ENCODE peak calls at places on chromosomes 12 and 14, in seven cellular contexts. N is esophagus muscularis mucosa, Y is A549, E is SK-N-SH, Z is ovary, L is HepG2, V is stomach. G is an unnamed sample.

GRCh38 chr14:104676694-104677505 is 12.5 kb upstream of the INF2 start:
- DNase-seq in N (no peak), Y (no peak), E (no peak), Z (no peak), L (peak), V (no peak), G (no peak)

GRCh38 chr12:114692558-114693531 is 8.9 kb upstream of the TBX3 start:
- DNase-seq in N (no peak), Y (no peak), E (peak), Z (no peak), L (no peak), V (no peak), G (no peak)

GRCh38 chr12:16198884-16199283 is 78.6 kb downstream of the SLC15A5 start:
- DNase-seq in N (no peak), Y (no peak), E (no peak), Z (no peak), L (no peak), V (no peak), G (no peak)

GRCh38 chr12:94616217-94616729 is 34.1 kb downstream of the TMCC3 start:
- DNase-seq in N (no peak), Y (peak), E (no peak), Z (no peak), L (no peak), V (peak), G (no peak)

GRCh38 chr12:1517007-1517406 is 77.4 kb downstream of the FBXL14 start:
- DNase-seq in N (no peak), Y (no peak), E (peak), Z (no peak), L (peak), V (no peak), G (no peak)

GRCh38 chr12:105189293-105189692 is 46.7 kb downstream of the APPL2 start:
- DNase-seq in N (no peak), Y (no peak), E (no peak), Z (no peak), L (no peak), V (no peak), G (no peak)

GRCh38 chr14:77458249-77458950 is 507 bp downstream of the AHSA1 start:
- DNase-seq in N (no peak), Y (peak), E (peak), Z (no peak), L (peak), V (peak), G (peak)

GRCh38 chr14:101062611-101063010 is 159.1 kb upstream of the RTL1 start:
- DNase-seq in N (no peak), Y (no peak), E (no peak), Z (no peak), L (no peak), V (no peak), G (no peak)

GRCh38 chr12:102426599-102427541 is 53.5 kb downstream of the IGF1 start:
- DNase-seq in N (no peak), Y (no peak), E (no peak), Z (no peak), L (no peak), V (no peak), G (no peak)

GRCh38 chr12:632102-632696 is 31.0 kb downstream of the NINJ2 start:
- DNase-seq in N (no peak), Y (peak), E (no peak), Z (no peak), L (peak), V (peak), G (peak)

GRCh38 chr12:39621670-39622069 is 2.1 kb upstream of the ABCD2 start:
- DNase-seq in N (no peak), Y (no peak), E (no peak), Z (no peak), L (no peak), V (no peak), G (no peak)

GRCh38 chr12:84455598-84455997 is 457.0 kb downstream of the SLC6A15 start:
- DNase-seq in N (no peak), Y (no peak), E (peak), Z (no peak), L (no peak), V (no peak), G (no peak)

GRCh38 chr12:54658306-54659264 is 10.4 kb upstream of the DCD start:
- DNase-seq in N (peak), Y (peak), E (peak), Z (no peak), L (peak), V (peak), G (no peak)

GRCh38 chr12:120231316-120232011 is 30.6 kb upstream of the RPLP0 start:
- DNase-seq in N (no peak), Y (peak), E (no peak), Z (no peak), L (peak), V (peak), G (no peak)

GRCh38 chr12:88145567-88146347 is 3.6 kb downstream of the TMTC3 start:
- DNase-seq in N (no peak), Y (no peak), E (no peak), Z (no peak), L (no peak), V (no peak), G (no peak)

GRCh38 chr14:21911877-21912276 is 238.3 kb upstream of the OR4E1 start:
- DNase-seq in N (no peak), Y (no peak), E (no peak), Z (no peak), L (no peak), V (no peak), G (no peak)

GRCh38 chr12:26633591-26634210 is 199.3 kb downstream of the ITPR2 start:
- DNase-seq in N (no peak), Y (no peak), E (no peak), Z (no peak), L (peak), V (no peak), G (no peak)

GRCh38 chr14:73283592-73284379 is 46.5 kb downstream of the PAPLN start:
- DNase-seq in N (no peak), Y (no peak), E (no peak), Z (no peak), L (no peak), V (no peak), G (no peak)

GRCh38 chr14:95760596-95760995 is 46.7 kb upstream of the TCL1A start:
- DNase-seq in N (no peak), Y (no peak), E (no peak), Z (no peak), L (no peak), V (no peak), G (no peak)

GRCh38 chr12:34402899-34403705 is 380.8 kb downstream of the ALG10 start:
- DNase-seq in N (peak), Y (no peak), E (peak), Z (peak), L (no peak), V (peak), G (no peak)

GRCh38 chr12:75632452-75632851 is 121.0 kb upstream of the KRR1 start:
- DNase-seq in N (no peak), Y (no peak), E (no peak), Z (no peak), L (no peak), V (no peak), G (no peak)

GRCh38 chr12:123258593-123258992 is 13.1 kb downstream of the CDK2AP1 start:
- DNase-seq in N (no peak), Y (no peak), E (no peak), Z (peak), L (no peak), V (no peak), G (no peak)

GRCh38 chr14:85528080-85528881 is 1.7 kb upstream of the FLRT2 start:
- DNase-seq in N (no peak), Y (peak), E (no peak), Z (peak), L (peak), V (peak), G (no peak)

GRCh38 chr14:27727371-27727770 is 1039.2 kb upstream of the FOXG1 start:
- DNase-seq in N (no peak), Y (no peak), E (no peak), Z (no peak), L (no peak), V (no peak), G (no peak)

GRCh38 chr12:19719650-19720049 is 280.4 kb downstream of the AEBP2 start:
- DNase-seq in N (no peak), Y (no peak), E (no peak), Z (no peak), L (no peak), V (no peak), G (no peak)

GRCh38 chr12:108653922-108654321 is 20.2 kb upstream of the SELPLG start:
- DNase-seq in N (no peak), Y (no peak), E (no peak), Z (no peak), L (no peak), V (no peak), G (no peak)

GRCh38 chr12:25977047-25977446 is 18.6 kb downstream of the RASSF8 start:
- DNase-seq in N (no peak), Y (no peak), E (no peak), Z (no peak), L (no peak), V (no peak), G (no peak)

GRCh38 chr14:24817638-24818053 is 183.7 kb upstream of the GZMB start:
- DNase-seq in N (peak), Y (no peak), E (no peak), Z (no peak), L (no peak), V (no peak), G (no peak)

GRCh38 chr12:4119157-4119761 is 154.3 kb upstream of the CCND2 start:
- DNase-seq in N (peak), Y (no peak), E (no peak), Z (no peak), L (no peak), V (no peak), G (no peak)

GRCh38 chr12:71521125-71521524 is 81.5 kb downstream of the LGR5 start:
- DNase-seq in N (no peak), Y (no peak), E (no peak), Z (no peak), L (no peak), V (no peak), G (no peak)

GRCh38 chr14:68564826-68565760 is 227.8 kb downstream of the ZFP36L1 start:
- DNase-seq in N (no peak), Y (no peak), E (no peak), Z (no peak), L (peak), V (no peak), G (no peak)

GRCh38 chr12:63124778-63125177 is 26.2 kb downstream of the AVPR1A start:
- DNase-seq in N (no peak), Y (no peak), E (no peak), Z (no peak), L (no peak), V (no peak), G (no peak)

GRCh38 chr14:34212172-34212571 is 249.9 kb downstream of the SPTSSA start:
- DNase-seq in N (no peak), Y (no peak), E (no peak), Z (no peak), L (no peak), V (no peak), G (no peak)

GRCh38 chr14:55711171-55711811 is 131.3 kb downstream of the KTN1 start:
- DNase-seq in N (no peak), Y (no peak), E (no peak), Z (no peak), L (no peak), V (no peak), G (no peak)

GRCh38 chr14:103891667-103892215 is 36.5 kb upstream of the TDRD9 start:
- DNase-seq in N (no peak), Y (no peak), E (peak), Z (no peak), L (no peak), V (no peak), G (no peak)

GRCh38 chr14:100158566-100159106 is 809 bp downstream of the DEGS2 start:
- DNase-seq in N (no peak), Y (no peak), E (peak), Z (no peak), L (no peak), V (no peak), G (no peak)

GRCh38 chr14:93456356-93456755 is 25.6 kb downstream of the UNC79 start:
- DNase-seq in N (no peak), Y (no peak), E (no peak), Z (no peak), L (no peak), V (no peak), G (no peak)

GRCh38 chr14:93462479-93462878 is 31.7 kb downstream of the UNC79 start:
- DNase-seq in N (no peak), Y (no peak), E (peak), Z (no peak), L (no peak), V (no peak), G (no peak)

GRCh38 chr14:93458234-93458633 is 27.5 kb downstream of the UNC79 start:
- DNase-seq in N (no peak), Y (no peak), E (no peak), Z (no peak), L (no peak), V (no peak), G (no peak)
- H3K4me3 ChIP-seq in N (no peak), Y (no peak), E (no peak), Z (no peak), L (no peak), V (no peak), G (no peak)

DNA sequence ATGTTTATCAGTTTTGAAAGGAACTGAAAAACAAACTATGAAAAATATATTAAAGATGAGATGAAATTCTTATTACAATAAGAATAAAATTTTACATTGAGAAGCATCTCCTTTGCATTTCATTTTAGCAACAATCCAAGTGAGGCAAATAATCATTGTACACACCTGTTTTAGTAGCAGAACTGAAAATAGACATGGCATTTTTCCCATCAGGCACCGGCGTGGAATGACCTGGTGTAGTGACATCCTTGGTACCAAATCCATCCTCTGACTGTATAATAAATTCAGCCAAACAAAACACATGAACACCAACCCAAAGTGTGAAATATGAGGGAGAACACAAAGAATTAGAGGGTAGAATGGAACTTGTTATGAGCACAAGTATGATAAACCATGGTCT is 271.4 kb downstream of the MED13L start:
- DNase-seq in N (no peak), Y (no peak), E (no peak), Z (no peak), L (no peak), V (no peak), G (no peak)
- TF ChIP-seq EP300 in N (no peak), Y (no peak), E (no peak), Z (no peak), L (no peak), V (no peak), G (no peak)

DNA sequence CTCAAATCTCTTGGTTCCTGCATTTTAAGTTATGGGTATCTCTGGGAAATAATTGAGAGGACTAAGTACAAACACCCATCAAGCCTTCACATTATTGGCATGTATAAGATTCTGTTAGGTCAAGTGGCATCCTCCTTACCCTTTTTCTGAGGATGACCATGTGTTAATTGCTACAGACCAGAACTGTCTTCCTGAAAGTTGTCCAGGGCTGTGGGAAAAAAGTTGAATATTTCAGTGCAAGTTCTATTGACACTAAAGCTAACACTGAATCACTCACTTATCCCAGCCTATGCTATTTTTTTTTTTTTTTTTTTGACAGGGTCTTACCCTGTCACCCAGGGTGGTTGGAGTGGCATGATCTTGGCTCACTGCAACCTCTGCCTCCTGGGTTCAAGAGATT is 130.1 kb upstream of the HIF1A start:
- DNase-seq in N (no peak), Y (no peak), E (no peak), Z (no peak), L (no peak), V (no peak), G (no peak)
- H3K27ac ChIP-seq in N (no peak), Y (peak), E (peak), Z (no peak), L (no peak), V (peak), G (no peak)

GRCh38 chr14:58078471-58078870 is 73.5 kb downstream of the ARMH4 start:
- DNase-seq in N (no peak), Y (no peak), E (no peak), Z (no peak), L (no peak), V (no peak), G (no peak)

GRCh38 chr14:58073516-58073915 is 78.5 kb downstream of the ARMH4 start:
- DNase-seq in N (no peak), Y (no peak), E (no peak), Z (no peak), L (no peak), V (no peak), G (no peak)

GRCh38 chr14:58078068-58078467 is 73.9 kb downstream of the ARMH4 start:
- DNase-seq in N (no peak), Y (no peak), E (no peak), Z (no peak), L (no peak), V (no peak), G (no peak)

GRCh38 chr14:58082011-58082410 is 70.0 kb downstream of the ARMH4 start:
- DNase-seq in N (no peak), Y (no peak), E (no peak), Z (no peak), L (no peak), V (no peak), G (no peak)

GRCh38 chr14:58077621-58078020 is 74.4 kb downstream of the ARMH4 start:
- DNase-seq in N (no peak), Y (no peak), E (no peak), Z (no peak), L (no peak), V (no peak), G (no peak)
- H3K4me3 ChIP-seq in N (no peak), Y (no peak), E (no peak), Z (no peak), L (no peak), V (no peak), G (no peak)

GRCh38 chr12:51270067-51270846 is at the start of gene SMAGP:
- DNase-seq in N (no peak), Y (peak), E (peak), Z (peak), L (peak), V (peak), G (peak)
- TF ChIP-seq EP300 in N (no peak), Y (no peak), E (peak), Z (no peak), L (no peak), V (no peak), G (no peak)

DNA sequence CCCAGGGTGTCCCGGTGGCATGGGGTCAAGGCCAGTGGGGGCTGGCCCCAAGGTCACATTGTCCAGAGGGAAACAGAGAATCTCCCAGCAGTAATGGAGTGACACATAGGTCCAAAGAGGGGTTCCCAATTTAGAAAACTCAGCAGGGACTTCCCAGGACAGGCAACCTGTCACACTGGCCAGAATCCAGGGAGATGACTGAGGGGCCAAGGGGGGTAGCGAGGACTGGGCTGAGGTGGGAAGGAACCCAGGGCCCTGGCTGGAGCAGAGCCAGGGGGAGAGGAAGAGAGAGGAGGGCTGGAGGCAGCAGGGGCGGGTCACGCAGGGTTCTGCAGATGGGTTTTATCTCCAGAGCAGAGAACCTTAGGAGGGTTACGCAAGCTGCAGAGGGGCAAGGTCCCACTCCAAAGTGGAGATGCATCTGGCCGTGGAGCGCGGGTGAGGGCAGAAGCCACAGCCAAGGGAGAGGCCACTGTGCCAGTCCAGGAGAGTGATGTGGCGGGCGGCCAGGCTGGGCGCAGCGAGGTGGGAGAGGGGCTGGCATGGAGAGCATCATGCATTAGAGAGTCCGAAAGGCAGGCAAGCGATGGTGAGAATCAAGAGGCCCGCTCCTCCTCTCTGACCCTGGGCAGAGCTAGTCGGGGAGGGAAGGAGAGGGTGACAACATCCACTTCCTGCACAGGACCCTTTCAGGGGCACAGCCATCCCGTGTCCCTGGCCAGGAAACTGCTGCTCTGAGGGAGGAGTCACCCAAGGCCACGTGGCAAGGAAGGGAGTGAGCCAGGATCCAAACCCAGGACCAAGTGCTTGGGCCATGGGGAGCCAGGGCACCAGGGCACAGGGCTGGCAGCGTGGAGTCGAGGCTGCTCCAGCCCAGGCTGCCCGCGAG is 29.0 kb downstream of the NCOR2 start:
- DNase-seq in N (no peak), Y (no peak), E (peak), Z (peak), L (peak), V (no peak), G (no peak)
- H3K27ac ChIP-seq in N (peak), Y (no peak), E (peak), Z (peak), L (peak), V (peak), G (peak)

DNA sequence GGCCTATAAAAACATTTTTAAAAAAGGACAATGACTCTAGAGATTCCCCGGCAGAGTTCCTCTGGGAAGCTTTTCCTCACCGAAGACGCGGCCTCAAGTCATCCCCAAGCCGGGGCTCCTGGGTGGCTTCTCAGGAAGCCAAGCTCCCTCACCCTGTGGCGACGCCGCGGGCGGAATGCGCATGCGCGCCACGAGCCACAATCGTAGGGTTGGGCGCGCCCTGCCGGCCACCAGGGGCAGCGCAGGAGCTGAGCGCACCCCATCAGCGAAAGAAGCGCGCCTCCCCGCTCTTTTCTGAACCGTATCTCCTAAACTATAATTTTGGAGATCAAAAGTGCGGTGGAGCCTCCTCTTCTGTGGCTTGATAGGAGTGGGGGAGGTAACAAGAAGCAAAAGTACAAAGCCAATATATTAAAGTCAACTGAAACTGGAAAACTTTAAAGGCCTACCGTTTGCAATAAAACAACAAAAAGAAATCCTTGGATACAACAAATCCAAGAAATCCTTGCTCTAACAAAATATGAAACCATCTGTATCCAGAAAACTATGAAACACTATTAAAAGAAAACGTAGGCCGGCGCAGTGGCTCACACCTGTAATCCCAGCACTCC is 17.4 kb upstream of the CHFR start:
- DNase-seq in N (peak), Y (no peak), E (peak), Z (peak), L (no peak), V (peak), G (peak)
- H3K4me3 ChIP-seq in N (peak), Y (no peak), E (no peak), Z (peak), L (no peak), V (peak), G (peak)